ENCODE peak calls at places on chromosome 2, in four cellular contexts. F is T follicular helper cell; J is type B pancreatic cell; X is stimulated activated CD8-positive, alpha-beta memory T cell treated with anti-CD3 and anti-CD28 coated beads, Interleukin-7, amount 100 ng/mL, for 4 hours. R is an unnamed sample.
A peak's percentile ranks its signal among the peaks of the same experiment; 100 is the strongest.

GRCh38 chr2:186256540-186256939 is 229.5 kb upstream of the ZC3H15 start:
- DNase-seq in X (no peak), F (no peak), J (no peak), R (no peak)

GRCh38 chr2:191316246-191316645 is 71.0 kb downstream of the MYO1B start:
- DNase-seq in X (no peak), F (no peak), J (no peak), R (no peak)

GRCh38 chr2:187553908-187554703 is at the start of gene TFPI:
- DNase-seq in X (no peak), J (no peak), F (no peak), R (peak; percentile 64)

GRCh38 chr2:134933732-134934131 is 15.1 kb downstream of the CCNT2 start:
- DNase-seq in J (no peak), F (no peak), X (no peak), R (no peak)

GRCh38 chr2:19458604-19459003 is 100.2 kb upstream of the OSR1 start:
- DNase-seq in J (no peak), X (no peak), F (no peak), R (no peak)

GRCh38 chr2:125581561-125581960 is 1074.4 kb upstream of the GYPC start:
- DNase-seq in J (no peak), X (no peak), F (no peak), R (no peak)

GRCh38 chr2:105391058-105391627 is 7.7 kb downstream of the FHL2 start:
- DNase-seq in F (no peak), X (no peak), J (no peak), R (no peak)

GRCh38 chr2:8661736-8662135 is 20.1 kb upstream of the ID2 start:
- DNase-seq in J (no peak), F (no peak), X (no peak), R (no peak)

GRCh38 chr2:187541086-187542085 is 12.8 kb downstream of the TFPI start:
- DNase-seq in F (no peak), X (no peak), J (no peak), R (no peak)

GRCh38 chr2:223753940-223754339 is 83.4 kb downstream of the AP1S3 start:
- DNase-seq in J (no peak), X (no peak), F (no peak), R (no peak)

GRCh38 chr2:172200495-172201085 is 97.9 kb upstream of the DLX2 start:
- DNase-seq in F (no peak), J (no peak), X (no peak), R (peak; percentile 41)

GRCh38 chr2:29367986-29368677 is 252.9 kb downstream of the CLIP4 start:
- DNase-seq in X (no peak), J (no peak), F (no peak), R (no peak)

GRCh38 chr2:47503481-47504070 is 100.6 kb downstream of the MSH2 start:
- DNase-seq in F (no peak), X (no peak), J (no peak), R (no peak)

GRCh38 chr2:135960598-135961551 is 24.6 kb downstream of the DARS1 start:
- DNase-seq in X (no peak), F (no peak), J (no peak), R (no peak)

GRCh38 chr2:74357627-74358026 is 14.4 kb upstream of the SLC4A5 start:
- DNase-seq in X (no peak), F (no peak), J (no peak), R (no peak)

GRCh38 chr2:69305712-69306611 is 81.1 kb downstream of the GFPT1 start:
- DNase-seq in F (no peak), X (no peak), J (no peak), R (no peak)

GRCh38 chr2:113831156-113831555 is 58.7 kb upstream of the ACTR3 start:
- DNase-seq in F (no peak), J (no peak), X (no peak), R (no peak)

GRCh38 chr2:138269726-138270125 is 231.8 kb upstream of the SPOPL start:
- DNase-seq in F (no peak), X (no peak), J (no peak), R (no peak)

GRCh38 chr2:139122711-139123158 is 342.5 kb upstream of the NXPH2 start:
- DNase-seq in X (no peak), F (no peak), J (no peak), R (no peak)

GRCh38 chr2:191382801-191383200 is 137.6 kb downstream of the MYO1B start:
- DNase-seq in J (no peak), F (no peak), X (no peak), R (no peak)

GRCh38 chr2:154032220-154032619 is 160.5 kb downstream of the GALNT13 start:
- DNase-seq in X (no peak), F (no peak), J (no peak), R (no peak)

GRCh38 chr2:237473474-237474453 is 13.3 kb upstream of the MLPH start:
- DNase-seq in F (no peak), X (no peak), J (no peak), R (no peak)

R was measured in DND-41.